ENCODE peak calls at places on chromosomes 3 and 15, in seven cellular contexts. N is GM23248, T is adrenal gland, Y is left lung, D is uterus, Z is adipocyte, S is HepG2. O is an unnamed sample.

GRCh38 chr3:4711680-4711992 is 218.5 kb downstream of the ITPR1 start:
- DNase-seq in Z (no peak), S (no peak), N (no peak), D (no peak), T (no peak), Y (no peak), O (no peak)

GRCh38 chr3:66738625-66739330 is 238.0 kb upstream of the LRIG1 start:
- DNase-seq in D (no peak), Z (peak; percentile 76), T (no peak), N (peak; percentile 20), Y (no peak), S (no peak), O (no peak)

GRCh38 chr15:78396976-78397375 is 41.0 kb upstream of the IREB2 start:
- DNase-seq in N (peak; percentile 70), T (peak; percentile 92), S (peak; percentile 70), Z (peak; percentile 93), D (no peak), Y (peak; percentile 54), O (no peak)

GRCh38 chr15:25248583-25249235 is 190.1 kb downstream of the UBE3A start:
- DNase-seq in Y (no peak), Z (no peak), N (no peak), S (no peak), D (peak; percentile 6), T (peak; percentile 28), O (no peak)

GRCh38 chr3:42681361-42682038 is 3.8 kb upstream of the KLHL40 start:
- DNase-seq in D (no peak), S (no peak), Y (no peak), T (no peak), N (no peak), Z (no peak), O (no peak)

GRCh38 chr15:60916032-60916673 is 312.9 kb downstream of the RORA start:
- DNase-seq in N (no peak), T (no peak), Y (no peak), Z (no peak), D (no peak), S (no peak), O (no peak)

GRCh38 chr15:43792761-43793493 is 807 bp downstream of the SERF2 start:
- DNase-seq in N (peak; percentile 77), D (no peak), Z (peak; percentile 61), T (peak; percentile 78), Y (peak; percentile 61), S (no peak), O (no peak)

GRCh38 chr3:62101488-62101887 is 271.9 kb downstream of the FEZF2 start:
- DNase-seq in N (peak; percentile 36), Y (no peak), S (no peak), Z (peak; percentile 49), T (no peak), D (peak; percentile 32), O (no peak)

GRCh38 chr3:143754090-143754489 is 94.2 kb downstream of the SLC9A9 start:
- DNase-seq in T (no peak), N (no peak), Z (no peak), D (no peak), Y (no peak), S (no peak), O (no peak)

GRCh38 chr3:125374501-125374995 is 577 bp downstream of the ZNF148 start:
- DNase-seq in S (peak; percentile 43), D (peak; percentile 22), Z (peak; percentile 60), N (peak; percentile 71), T (peak; percentile 64), Y (peak; percentile 43), O (peak; percentile 9)

GRCh38 chr3:180640987-180641386 is 38.3 kb downstream of the CCDC39 start:
- DNase-seq in Y (no peak), Z (no peak), N (no peak), S (no peak), D (no peak), T (no peak), O (no peak)

GRCh38 chr15:42608767-42609488 is 33.5 kb downstream of the STARD9 start:
- DNase-seq in Z (no peak), T (no peak), S (no peak), Y (no peak), D (no peak), N (no peak), O (no peak)

GRCh38 chr3:37627951-37628620 is 233.6 kb upstream of the CTDSPL start:
- DNase-seq in Z (no peak), T (no peak), Y (no peak), S (no peak), D (no peak), N (no peak), O (no peak)

GRCh38 chr15:100721758-100722550 is 119.6 kb downstream of the ASB7 start:
- DNase-seq in Z (peak; percentile 99), T (peak; percentile 95), D (peak; percentile 95), Y (peak; percentile 84), N (peak; percentile 99), S (peak; percentile 91), O (no peak)

GRCh38 chr3:67937498-67938118 is 283.2 kb upstream of the SUCLG2 start:
- DNase-seq in Z (no peak), T (no peak), D (no peak), Y (no peak), S (no peak), N (no peak), O (no peak)

GRCh38 chr3:14719006-14719405 is 44.1 kb downstream of the C3orf20 start:
- DNase-seq in D (no peak), N (peak; percentile 61), Y (no peak), T (no peak), S (no peak), Z (no peak), O (no peak)

GRCh38 chr15:96629501-96629900 is 299.0 kb downstream of the NR2F2 start:
- DNase-seq in Z (no peak), Y (no peak), N (no peak), S (no peak), D (peak; percentile 21), T (peak; percentile 56), O (no peak)

GRCh38 chr3:16092923-16093322 is 81.6 kb upstream of the GALNT15 start:
- DNase-seq in S (no peak), D (no peak), Y (no peak), N (no peak), Z (no peak), T (no peak), O (no peak)

GRCh38 chr3:115913069-115913686 is 289.9 kb downstream of the GAP43 start:
- DNase-seq in Z (peak; percentile 14), S (peak; percentile 13), Y (no peak), T (no peak), N (peak; percentile 37), D (no peak), O (no peak)

GRCh38 chr3:45555154-45555591 is 39.4 kb upstream of the LIMD1 start:
- DNase-seq in T (peak; percentile 40), D (no peak), N (no peak), Y (no peak), S (no peak), Z (no peak), O (no peak)

GRCh38 chr3:45552031-45552772 is 42.3 kb upstream of the LIMD1 start:
- DNase-seq in N (peak; percentile 35), S (no peak), Z (peak; percentile 23), D (no peak), Y (no peak), T (peak; percentile 46), O (no peak)

GRCh38 chr3:45554001-45554691 is 40.4 kb upstream of the LIMD1 start:
- DNase-seq in D (peak; percentile 38), S (no peak), N (no peak), T (peak; percentile 76), Z (no peak), Y (no peak), O (no peak)

GRCh38 chr3:45552773-45553371 is 41.7 kb upstream of the LIMD1 start:
- DNase-seq in D (no peak), Z (no peak), S (no peak), N (no peak), T (peak; percentile 28), Y (no peak), O (no peak)

GRCh38 chr3:45553469-45553974 is 41.0 kb upstream of the LIMD1 start:
- DNase-seq in S (no peak), T (peak; percentile 67), Y (no peak), N (peak; percentile 60), Z (peak; percentile 29), D (peak; percentile 57), O (no peak)
- H3K4me1 ChIP-seq in S (no peaks in the 10 kb centered on the region), T (peaks cover 44% of the 10 kb centered on the region), Y (peaks cover 35% of the 10 kb centered on the region), N (peaks cover 41% of the 10 kb centered on the region), Z (peaks cover 46% of the 10 kb centered on the region), D (peaks cover 20% of the 10 kb centered on the region), O (no peaks in the 10 kb centered on the region)

GRCh38 chr15:66936115-66936863 is 129.1 kb upstream of the SMAD3 start:
- DNase-seq in S (no peak), Y (no peak), N (peak; percentile 69), Z (peak; percentile 54), T (peak; percentile 47), D (peak; percentile 27), O (no peak)
- H3K4me3 ChIP-seq in S (no peak overlapping the region), Y (peak overlapping the region; percentile 7), N (peak overlapping the region; percentile 68), Z (peak overlapping the region; percentile 76), T (no peak overlapping the region), D (peak overlapping the region; percentile 41), O (no peak overlapping the region)

GRCh38 chr3:32404714-32405113 is 13.1 kb downstream of the CMTM7 start:
- DNase-seq in Z (no peak), S (no peak), N (no peak), D (no peak), Y (no peak), T (peak; percentile 37), O (no peak)

GRCh38 chr3:32405711-32406323 is 14.2 kb downstream of the CMTM7 start:
- DNase-seq in Y (no peak), T (no peak), S (peak; percentile 59), N (no peak), D (no peak), Z (no peak), O (no peak)

GRCh38 chr3:32405155-32405554 is 13.5 kb downstream of the CMTM7 start:
- DNase-seq in T (no peak), D (no peak), N (no peak), Z (no peak), S (no peak), Y (no peak), O (no peak)

GRCh38 chr3:32403663-32404062 is 12.0 kb downstream of the CMTM7 start:
- DNase-seq in Z (no peak), T (peak; percentile 5), D (no peak), S (no peak), Y (no peak), N (no peak), O (no peak)

GRCh38 chr3:32406481-32407408 is 15.1 kb downstream of the CMTM7 start:
- DNase-seq in D (no peak), T (peak; percentile 39), Y (no peak), N (no peak), S (no peak), Z (no peak), O (no peak)
- H3K4me1 ChIP-seq in D (no peaks in the 10 kb centered on the region), T (peaks cover 8% of the 10 kb centered on the region), Y (peaks cover 93% of the 10 kb centered on the region), N (no peaks in the 10 kb centered on the region), S (peaks cover 34% of the 10 kb centered on the region), Z (no peaks in the 10 kb centered on the region), O (peaks cover 38% of the 10 kb centered on the region)

DNA sequence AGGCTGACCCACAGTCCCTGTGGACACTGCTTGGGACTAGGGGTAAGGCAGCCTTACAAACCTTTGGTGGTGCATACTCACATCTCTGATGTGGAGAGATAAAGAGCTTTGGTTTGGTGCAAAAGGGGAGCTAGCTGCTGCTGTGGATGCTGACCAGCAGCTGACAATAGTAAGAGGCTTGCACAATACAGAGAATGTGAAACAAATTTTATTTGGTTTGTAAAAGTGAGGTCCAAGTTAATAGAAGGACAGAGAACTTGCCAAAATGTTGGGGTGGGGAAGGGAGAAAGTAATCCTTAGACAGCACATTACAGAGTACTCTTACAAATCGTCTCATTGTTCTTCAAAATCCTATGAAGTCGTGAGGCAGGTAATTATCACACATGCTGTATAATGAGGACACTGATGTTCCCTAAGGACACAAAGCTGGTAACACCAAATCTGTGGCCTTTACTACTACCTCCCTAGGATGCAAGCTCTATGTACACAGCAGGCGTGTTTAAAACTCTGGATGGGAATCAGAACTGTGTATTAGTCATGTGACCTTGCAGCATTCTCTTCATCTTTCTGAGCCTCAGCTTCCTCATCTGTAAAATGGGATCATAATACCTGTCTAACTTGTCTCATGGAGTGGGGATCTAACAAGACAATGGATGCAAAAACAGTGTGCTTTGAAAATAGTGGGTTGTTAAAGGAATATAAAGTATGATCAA is 21.6 kb downstream of the ARHGAP31 start:
- DNase-seq in N (peak; percentile 37), S (no peak), D (no peak), Z (peak; percentile 58), Y (no peak), T (no peak), O (no peak)
- H3K4me3 ChIP-seq in N (no peak overlapping the region), S (no peak overlapping the region), D (no peak overlapping the region), Z (no peak overlapping the region), Y (no peak overlapping the region), T (no peak overlapping the region), O (no peak overlapping the region)